ENCODE peak calls at places on chromosomes 1 and 21, in eight cellular contexts. One of them, this sample, is unnamed.
A peak's percentile ranks its signal among the peaks of the same experiment; 100 is the strongest.

GRCh38 chr1:204461331-204462228 is 33.0 kb downstream of the PIK3C2B start:
- DNase-seq in cardiac fibroblast: no peak
- DNase-seq in fibroblast of pulmonary artery: no peak
- DNase-seq in LNCaP clone FGC: no peak
- DNase-seq in heart left ventricle: peak; percentile 66
- DNase-seq in sigmoid colon: no peak
- DNase-seq in osteoblast: no peak
- DNase-seq in H1: no peak
- DNase-seq in this sample: peak; percentile 19

GRCh38 chr1:212466913-212467650 is 34.4 kb downstream of the NENF start:
- DNase-seq in H1: no peak
- DNase-seq in sigmoid colon: peak; percentile 28
- DNase-seq in LNCaP clone FGC: no peak
- DNase-seq in heart left ventricle: peak; percentile 46
- DNase-seq in cardiac fibroblast: no peak
- DNase-seq in osteoblast: peak; percentile 83
- DNase-seq in fibroblast of pulmonary artery: no peak
- DNase-seq in this sample: peak; percentile 41

GRCh38 chr1:100292711-100293110 is 26.7 kb downstream of the RTCA start:
- DNase-seq in osteoblast: no peak
- DNase-seq in H1: no peak
- DNase-seq in sigmoid colon: no peak
- DNase-seq in fibroblast of pulmonary artery: peak; percentile 74
- DNase-seq in heart left ventricle: no peak
- DNase-seq in cardiac fibroblast: peak; percentile 59
- DNase-seq in LNCaP clone FGC: no peak
- DNase-seq in this sample: no peak

GRCh38 chr1:51234721-51235425 is 1.2 kb upstream of the RNF11 start:
- DNase-seq in heart left ventricle: peak; percentile 61
- DNase-seq in fibroblast of pulmonary artery: no peak
- DNase-seq in H1: no peak
- DNase-seq in osteoblast: peak; percentile 19
- DNase-seq in sigmoid colon: peak; percentile 82
- DNase-seq in cardiac fibroblast: peak; percentile 64
- DNase-seq in LNCaP clone FGC: peak; percentile 59
- DNase-seq in this sample: peak; percentile 76

GRCh38 chr1:34885405-34886247 is 26.1 kb upstream of the SMIM12 start:
- DNase-seq in cardiac fibroblast: peak; percentile 23
- DNase-seq in LNCaP clone FGC: no peak
- DNase-seq in sigmoid colon: no peak
- DNase-seq in heart left ventricle: peak; percentile 54
- DNase-seq in H1: peak; percentile 25
- DNase-seq in fibroblast of pulmonary artery: peak; percentile 28
- DNase-seq in osteoblast: peak; percentile 90
- DNase-seq in this sample: peak; percentile 50

GRCh38 chr1:38138498-38139233 is 92.1 kb upstream of the POU3F1 start:
- DNase-seq in osteoblast: peak; percentile 99
- DNase-seq in fibroblast of pulmonary artery: peak; percentile 94
- DNase-seq in cardiac fibroblast: peak; percentile 91
- DNase-seq in LNCaP clone FGC: peak; percentile 90
- DNase-seq in sigmoid colon: peak; percentile 91
- DNase-seq in H1: no peak
- DNase-seq in heart left ventricle: peak; percentile 92
- DNase-seq in this sample: peak; percentile 99

GRCh38 chr1:245129811-245130210 is 25.0 kb upstream of the KIF26B start:
- DNase-seq in osteoblast: no peak
- DNase-seq in cardiac fibroblast: peak; percentile 18
- DNase-seq in heart left ventricle: no peak
- DNase-seq in fibroblast of pulmonary artery: peak; percentile 35
- DNase-seq in sigmoid colon: no peak
- DNase-seq in H1: no peak
- DNase-seq in LNCaP clone FGC: no peak
- DNase-seq in this sample: no peak

GRCh38 chr1:173995475-173995874 is 26.7 kb downstream of the RC3H1 start:
- DNase-seq in fibroblast of pulmonary artery: no peak
- DNase-seq in H1: no peak
- DNase-seq in osteoblast: peak; percentile 41
- DNase-seq in cardiac fibroblast: peak; percentile 6
- DNase-seq in sigmoid colon: no peak
- DNase-seq in heart left ventricle: no peak
- DNase-seq in LNCaP clone FGC: no peak
- DNase-seq in this sample: no peak

GRCh38 chr1:30876451-30877204 is 31.9 kb downstream of the SDC3 start:
- DNase-seq in fibroblast of pulmonary artery: no peak
- DNase-seq in osteoblast: peak; percentile 35
- DNase-seq in H1: no peak
- DNase-seq in cardiac fibroblast: no peak
- DNase-seq in LNCaP clone FGC: no peak
- DNase-seq in heart left ventricle: no peak
- DNase-seq in sigmoid colon: no peak
- DNase-seq in this sample: no peak

GRCh38 chr1:207866471-207867135 is 44.3 kb downstream of the CD34 start:
- DNase-seq in osteoblast: no peak
- DNase-seq in H1: no peak
- DNase-seq in sigmoid colon: peak; percentile 94
- DNase-seq in fibroblast of pulmonary artery: peak; percentile 52
- DNase-seq in heart left ventricle: peak; percentile 75
- DNase-seq in cardiac fibroblast: peak; percentile 75
- DNase-seq in LNCaP clone FGC: peak; percentile 84
- DNase-seq in this sample: no peak

GRCh38 chr1:26786437-26787380 is 1.0 kb upstream of the PIGV start:
- DNase-seq in LNCaP clone FGC: no peak
- DNase-seq in H1: no peak
- DNase-seq in sigmoid colon: peak; percentile 90
- DNase-seq in fibroblast of pulmonary artery: peak; percentile 86
- DNase-seq in heart left ventricle: peak; percentile 83
- DNase-seq in cardiac fibroblast: peak; percentile 83
- DNase-seq in osteoblast: peak; percentile 95
- DNase-seq in this sample: no peak

GRCh38 chr1:119893238-119893791 is 3.0 kb downstream of the ADAM30 start:
- DNase-seq in LNCaP clone FGC: no peak
- DNase-seq in fibroblast of pulmonary artery: no peak
- DNase-seq in cardiac fibroblast: no peak
- DNase-seq in sigmoid colon: no peak
- DNase-seq in osteoblast: no peak
- DNase-seq in heart left ventricle: no peak
- DNase-seq in H1: no peak
- DNase-seq in this sample: no peak

GRCh38 chr1:225762002-225762441 is 15.6 kb upstream of the SRP9 start:
- DNase-seq in cardiac fibroblast: peak; percentile 36
- DNase-seq in heart left ventricle: no peak
- DNase-seq in H1: no peak
- DNase-seq in sigmoid colon: no peak
- DNase-seq in LNCaP clone FGC: no peak
- DNase-seq in fibroblast of pulmonary artery: peak; percentile 42
- DNase-seq in osteoblast: peak; percentile 52
- DNase-seq in this sample: peak; percentile 40

GRCh38 chr1:61588736-61589381 is 136.1 kb downstream of the TM2D1 start:
- DNase-seq in osteoblast: peak; percentile 80
- DNase-seq in cardiac fibroblast: peak; percentile 73
- DNase-seq in sigmoid colon: no peak
- DNase-seq in LNCaP clone FGC: peak; percentile 19
- DNase-seq in fibroblast of pulmonary artery: peak; percentile 75
- DNase-seq in H1: peak; percentile 43
- DNase-seq in heart left ventricle: peak; percentile 49
- DNase-seq in this sample: peak; percentile 80

GRCh38 chr1:81192647-81193642 is 607.8 kb upstream of the ADGRL2 start:
- DNase-seq in sigmoid colon: no peak
- DNase-seq in H1: no peak
- DNase-seq in cardiac fibroblast: no peak
- DNase-seq in fibroblast of pulmonary artery: no peak
- DNase-seq in LNCaP clone FGC: no peak
- DNase-seq in heart left ventricle: no peak
- DNase-seq in osteoblast: no peak
- DNase-seq in this sample: no peak

GRCh38 chr1:196393742-196394141 is 214.5 kb downstream of the KCNT2 start:
- DNase-seq in sigmoid colon: peak; percentile 66
- DNase-seq in cardiac fibroblast: peak; percentile 73
- DNase-seq in fibroblast of pulmonary artery: peak; percentile 79
- DNase-seq in LNCaP clone FGC: no peak
- DNase-seq in H1: no peak
- DNase-seq in heart left ventricle: peak; percentile 43
- DNase-seq in osteoblast: no peak
- DNase-seq in this sample: peak; percentile 65

GRCh38 chr1:10791117-10791951 is 5.1 kb downstream of the CASZ1 start:
- DNase-seq in sigmoid colon: no peak
- DNase-seq in LNCaP clone FGC: peak; percentile 85
- DNase-seq in heart left ventricle: no peak
- DNase-seq in cardiac fibroblast: no peak
- DNase-seq in fibroblast of pulmonary artery: no peak
- DNase-seq in osteoblast: peak; percentile 54
- DNase-seq in H1: no peak
- DNase-seq in this sample: no peak

GRCh38 chr1:154344977-154345837 is 19.9 kb downstream of the ATP8B2 start:
- DNase-seq in LNCaP clone FGC: peak; percentile 42
- DNase-seq in sigmoid colon: no peak
- DNase-seq in heart left ventricle: no peak
- DNase-seq in cardiac fibroblast: peak; percentile 73
- DNase-seq in H1: no peak
- DNase-seq in fibroblast of pulmonary artery: peak; percentile 61
- DNase-seq in osteoblast: peak; percentile 93
- DNase-seq in this sample: peak; percentile 59
- TF ChIP-seq CTCF in LNCaP clone FGC: peak; percentile 89
- TF ChIP-seq CTCF in sigmoid colon: no peak
- TF ChIP-seq CTCF in heart left ventricle: peak; percentile 28
- TF ChIP-seq CTCF in cardiac fibroblast: peak; percentile 82
- TF ChIP-seq CTCF in H1: peak; percentile 80
- TF ChIP-seq CTCF in fibroblast of pulmonary artery: peak; percentile 68
- TF ChIP-seq CTCF in osteoblast: peak; percentile 78
- TF ChIP-seq CTCF in this sample: peak; percentile 68

GRCh38 chr1:167761400-167761799 is 39.6 kb downstream of the MPZL1 start:
- DNase-seq in H1: no peak
- DNase-seq in cardiac fibroblast: no peak
- DNase-seq in osteoblast: no peak
- DNase-seq in heart left ventricle: no peak
- DNase-seq in LNCaP clone FGC: no peak
- DNase-seq in sigmoid colon: no peak
- DNase-seq in fibroblast of pulmonary artery: no peak
- DNase-seq in this sample: no peak
- H3K4me3 ChIP-seq in H1: no peak overlapping the region
- H3K4me3 ChIP-seq in cardiac fibroblast: no peak overlapping the region
- H3K4me3 ChIP-seq in osteoblast: no peak overlapping the region
- H3K4me3 ChIP-seq in heart left ventricle: no peak overlapping the region
- H3K4me3 ChIP-seq in LNCaP clone FGC: no peak overlapping the region
- H3K4me3 ChIP-seq in sigmoid colon: no peak overlapping the region
- H3K4me3 ChIP-seq in fibroblast of pulmonary artery: no peak overlapping the region
- H3K4me3 ChIP-seq in this sample: no peak overlapping the region

GRCh38 chr1:113053344-113054138 is 19.5 kb upstream of the LRIG2 start:
- DNase-seq in cardiac fibroblast: no peak
- DNase-seq in fibroblast of pulmonary artery: no peak
- DNase-seq in osteoblast: no peak
- DNase-seq in sigmoid colon: no peak
- DNase-seq in heart left ventricle: no peak
- DNase-seq in LNCaP clone FGC: no peak
- DNase-seq in H1: no peak
- DNase-seq in this sample: no peak

GRCh38 chr1:113057006-113057405 is 16.0 kb upstream of the LRIG2 start:
- DNase-seq in heart left ventricle: peak; percentile 29
- DNase-seq in LNCaP clone FGC: peak; percentile 96
- DNase-seq in H1: no peak
- DNase-seq in sigmoid colon: no peak
- DNase-seq in osteoblast: no peak
- DNase-seq in cardiac fibroblast: no peak
- DNase-seq in fibroblast of pulmonary artery: no peak
- DNase-seq in this sample: no peak

GRCh38 chr1:113055570-113055969 is 17.4 kb upstream of the LRIG2 start:
- DNase-seq in osteoblast: no peak
- DNase-seq in H1: no peak
- DNase-seq in sigmoid colon: no peak
- DNase-seq in heart left ventricle: no peak
- DNase-seq in fibroblast of pulmonary artery: no peak
- DNase-seq in cardiac fibroblast: no peak
- DNase-seq in LNCaP clone FGC: no peak
- DNase-seq in this sample: no peak

GRCh38 chr1:113058861-113059441 is 14.0 kb upstream of the LRIG2 start:
- DNase-seq in H1: no peak
- DNase-seq in LNCaP clone FGC: no peak
- DNase-seq in sigmoid colon: no peak
- DNase-seq in cardiac fibroblast: no peak
- DNase-seq in osteoblast: peak; percentile 80
- DNase-seq in heart left ventricle: peak; percentile 28
- DNase-seq in fibroblast of pulmonary artery: no peak
- DNase-seq in this sample: no peak
- TF ChIP-seq CTCF in H1: no peak
- TF ChIP-seq CTCF in LNCaP clone FGC: no peak
- TF ChIP-seq CTCF in sigmoid colon: no peak
- TF ChIP-seq CTCF in cardiac fibroblast: no peak
- TF ChIP-seq CTCF in osteoblast: no peak
- TF ChIP-seq CTCF in heart left ventricle: no peak
- TF ChIP-seq CTCF in fibroblast of pulmonary artery: no peak
- TF ChIP-seq CTCF in this sample: no peak

GRCh38 chr21:44735821-44736220 is 24.4 kb upstream of the TSPEAR start:
- DNase-seq in cardiac fibroblast: no peak
- DNase-seq in fibroblast of pulmonary artery: no peak
- DNase-seq in heart left ventricle: no peak
- DNase-seq in LNCaP clone FGC: no peak
- DNase-seq in sigmoid colon: no peak
- DNase-seq in osteoblast: no peak
- DNase-seq in H1: no peak
- DNase-seq in this sample: no peak

GRCh38 chr21:44739316-44739715 is 27.9 kb upstream of the TSPEAR start:
- DNase-seq in H1: no peak
- DNase-seq in sigmoid colon: no peak
- DNase-seq in osteoblast: no peak
- DNase-seq in LNCaP clone FGC: no peak
- DNase-seq in cardiac fibroblast: no peak
- DNase-seq in heart left ventricle: no peak
- DNase-seq in fibroblast of pulmonary artery: no peak
- DNase-seq in this sample: no peak

GRCh38 chr21:44738621-44739020 is 27.2 kb upstream of the TSPEAR start:
- DNase-seq in sigmoid colon: no peak
- DNase-seq in osteoblast: no peak
- DNase-seq in fibroblast of pulmonary artery: no peak
- DNase-seq in heart left ventricle: no peak
- DNase-seq in LNCaP clone FGC: no peak
- DNase-seq in H1: no peak
- DNase-seq in cardiac fibroblast: no peak
- DNase-seq in this sample: no peak

GRCh38 chr21:44736291-44737004 is 25.1 kb upstream of the TSPEAR start:
- DNase-seq in cardiac fibroblast: no peak
- DNase-seq in fibroblast of pulmonary artery: no peak
- DNase-seq in LNCaP clone FGC: peak; percentile 92
- DNase-seq in sigmoid colon: no peak
- DNase-seq in H1: no peak
- DNase-seq in heart left ventricle: no peak
- DNase-seq in osteoblast: no peak
- DNase-seq in this sample: no peak

DNA sequence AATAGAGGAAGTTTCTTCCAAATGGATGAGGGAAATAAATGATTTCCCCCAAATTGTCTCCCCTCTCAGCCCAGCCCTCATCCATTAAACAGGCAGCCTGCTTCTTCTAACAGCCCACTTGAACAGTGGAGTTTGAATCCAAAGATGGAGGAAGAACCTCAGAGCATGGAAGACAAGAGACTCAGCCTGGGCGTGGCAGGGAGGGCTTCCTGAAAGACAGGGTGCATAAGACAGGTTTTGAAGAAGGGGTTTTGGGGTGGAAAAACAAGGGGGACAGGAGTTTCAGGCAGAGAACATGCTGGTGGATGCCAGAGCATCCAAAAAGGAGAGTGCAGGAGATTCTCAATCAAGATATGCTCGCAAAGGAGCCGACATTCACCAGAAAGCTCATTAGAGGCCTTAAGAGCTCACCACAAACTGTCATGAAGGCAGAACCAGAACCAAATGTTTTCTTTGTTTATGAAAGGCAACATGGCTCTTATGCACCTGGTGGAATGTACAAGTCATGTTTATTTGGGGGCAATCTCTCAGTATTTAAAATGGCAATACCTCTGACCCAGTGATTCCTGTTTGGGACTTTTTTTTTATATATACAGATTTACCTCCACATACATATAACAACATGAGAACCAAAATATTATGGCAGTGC is 26.5 kb upstream of the TSPEAR start:
- DNase-seq in sigmoid colon: no peak
- DNase-seq in cardiac fibroblast: peak; percentile 50
- DNase-seq in fibroblast of pulmonary artery: peak; percentile 38
- DNase-seq in LNCaP clone FGC: no peak
- DNase-seq in heart left ventricle: no peak
- DNase-seq in osteoblast: no peak
- DNase-seq in H1: no peak
- DNase-seq in this sample: peak; percentile 28
- H3K4me3 ChIP-seq in sigmoid colon: no peak overlapping the region
- H3K4me3 ChIP-seq in cardiac fibroblast: no peak overlapping the region
- H3K4me3 ChIP-seq in fibroblast of pulmonary artery: no peak overlapping the region
- H3K4me3 ChIP-seq in LNCaP clone FGC: no peak overlapping the region
- H3K4me3 ChIP-seq in heart left ventricle: no peak overlapping the region
- H3K4me3 ChIP-seq in osteoblast: no peak overlapping the region
- H3K4me3 ChIP-seq in H1: no peak overlapping the region
- H3K4me3 ChIP-seq in this sample: no peak overlapping the region